ENCODE peak calls at places on chromosome 2, in six cellular contexts. F is AG20443; O is T-helper 9 cell; G is stromal cell of bone marrow; W is NCI-H1417; E is stimulated activated CD8-positive, alpha-beta memory T cell treated with anti-CD3 and anti-CD28 coated beads, Interleukin-15, amount 100 ng/mL, for 24 hours. Q is an unnamed sample.

GRCh38 chr2:125630377-125630776 is 1025.6 kb upstream of the GYPC start:
- DNase-seq in W (no peak), F (no peak), E (no peak), G (no peak), O (no peak), Q (no peak)

GRCh38 chr2:236969767-236970655 is 115.7 kb upstream of the COPS8 start:
- DNase-seq in E (no peak), W (no peak), G (no peak), O (peak; percentile 31), F (no peak), Q (no peak)

GRCh38 chr2:62001431-62001830 is 96.0 kb downstream of the COMMD1 start:
- DNase-seq in O (no peak), F (no peak), W (no peak), E (no peak), G (no peak), Q (no peak)

GRCh38 chr2:23695214-23696162 is 231.4 kb downstream of the ATAD2B start:
- DNase-seq in G (no peak), W (no peak), F (no peak), O (no peak), E (no peak), Q (no peak)

GRCh38 chr2:38105911-38106310 is 30.0 kb upstream of the CYP1B1 start:
- DNase-seq in W (peak; percentile 12), O (no peak), F (no peak), E (no peak), G (no peak), Q (no peak)

GRCh38 chr2:100952512-100952911 is 49.6 kb upstream of the RPL31 start:
- DNase-seq in E (no peak), W (no peak), F (no peak), G (no peak), O (no peak), Q (no peak)

GRCh38 chr2:20419007-20419576 is 27.8 kb upstream of the RHOB start:
- DNase-seq in E (no peak), O (no peak), F (peak; percentile 45), G (no peak), W (no peak), Q (no peak)

GRCh38 chr2:241987726-241988125 is 118.2 kb downstream of the RTP5 start:
- DNase-seq in E (no peak), W (no peak), O (no peak), F (no peak), G (no peak), Q (no peak)

GRCh38 chr2:191567229-191567628 is 110.7 kb upstream of the NABP1 start:
- DNase-seq in G (no peak), O (no peak), F (no peak), E (no peak), W (no peak), Q (no peak)

GRCh38 chr2:95354469-95354901 is 48.0 kb upstream of the FAHD2A start:
- DNase-seq in E (no peak), O (no peak), F (no peak), G (no peak), W (no peak), Q (no peak)

GRCh38 chr2:102187191-102188150 is 648 bp downstream of the IL1RL2 start:
- DNase-seq in G (peak; percentile 13), F (peak; percentile 84), W (no peak), E (peak; percentile 19), O (peak; percentile 17), Q (no peak)

GRCh38 chr2:64141711-64142405 is 2.4 kb downstream of the PELI1 start:
- DNase-seq in G (no peak), F (no peak), W (no peak), O (no peak), E (no peak), Q (no peak)

GRCh38 chr2:235950473-235950809 is 217.7 kb downstream of the GBX2 start:
- DNase-seq in W (no peak), F (no peak), E (no peak), G (no peak), O (no peak), Q (no peak)

GRCh38 chr2:179139506-179139905 is 89.6 kb upstream of the CCDC141 start:
- DNase-seq in E (no peak), O (no peak), W (no peak), F (no peak), G (no peak), Q (no peak)

GRCh38 chr2:173462908-173463840 is 108.5 kb downstream of the CDCA7 start:
- DNase-seq in F (no peak), W (no peak), E (no peak), G (no peak), O (no peak), Q (no peak)

GRCh38 chr2:119252186-119253113 is 28.8 kb downstream of the STEAP3 start:
- DNase-seq in O (no peak), E (no peak), G (peak; percentile 93), F (peak; percentile 86), W (no peak), Q (no peak)

GRCh38 chr2:158600155-158600802 is 143.5 kb downstream of the PKP4 start:
- DNase-seq in O (no peak), W (no peak), G (peak; percentile 90), E (no peak), F (peak; percentile 86), Q (no peak)

GRCh38 chr2:220228310-220229006 is 601.0 kb downstream of the SLC4A3 start:
- DNase-seq in E (no peak), O (no peak), G (peak; percentile 96), W (no peak), F (peak; percentile 88), Q (no peak)

GRCh38 chr2:3534251-3534814 is 15.0 kb upstream of the ADI1 start:
- DNase-seq in W (no peak), G (no peak), E (no peak), F (no peak), O (no peak), Q (no peak)

GRCh38 chr2:69773201-69773600 is 31.3 kb downstream of the ANXA4 start:
- DNase-seq in O (no peak), G (peak; percentile 65), F (peak; percentile 56), E (no peak), W (no peak), Q (no peak)

GRCh38 chr2:203775684-203776083 is 69.2 kb downstream of the CD28 start:
- DNase-seq in W (no peak), G (no peak), F (no peak), O (no peak), E (no peak), Q (no peak)

GRCh38 chr2:27249891-27250651 is 12.8 kb downstream of the SLC30A3 start:
- DNase-seq in F (peak; percentile 85), O (no peak), W (no peak), E (no peak), G (no peak), Q (no peak)

GRCh38 chr2:12816379-12817306 is 99.9 kb downstream of the TRIB2 start:
- DNase-seq in G (peak; percentile 29), E (no peak), W (no peak), F (peak; percentile 38), O (no peak), Q (no peak)

GRCh38 chr2:100247256-100248043 is 74.9 kb downstream of the LONRF2 start:
- DNase-seq in O (no peak), F (no peak), E (no peak), G (no peak), W (peak; percentile 73), Q (no peak)

GRCh38 chr2:9288681-9289338 is 82.2 kb downstream of the ASAP2 start:
- DNase-seq in W (no peak), O (no peak), G (no peak), E (no peak), F (peak; percentile 57), Q (no peak)

GRCh38 chr2:196177124-196177523 is 5.7 kb upstream of the STK17B start:
- DNase-seq in W (no peak), O (no peak), E (no peak), G (no peak), F (no peak), Q (no peak)

Q was measured in NCI-H1105.